ENCODE peak calls at places on chromosomes 2 and 18, in seven cellular contexts. I, S, R, V, O, Y and D are unnamed samples.

GRCh38 chr2:170214309-170214902 is 36.5 kb downstream of the MYO3B start:
- DNase-seq in I (no peak), S (peak), R (no peak), V (no peak), O (peak), Y (no peak), D (no peak)

GRCh38 chr2:9423922-9424272 is 443 bp downstream of the CPSF3 start:
- DNase-seq in I (no peak), S (no peak), R (peak), V (peak), O (no peak), Y (peak), D (no peak)

GRCh38 chr2:235445116-235445515 is 48.7 kb upstream of the AGAP1 start:
- DNase-seq in I (no peak), S (no peak), R (no peak), V (no peak), O (no peak), Y (no peak), D (no peak)

GRCh38 chr2:44560352-44560751 is 198.6 kb downstream of the CAMKMT start:
- DNase-seq in I (no peak), S (no peak), R (no peak), V (peak), O (no peak), Y (no peak), D (no peak)

GRCh38 chr2:208040199-208041171 is 15.2 kb upstream of the PLEKHM3 start:
- DNase-seq in I (peak), S (no peak), R (peak), V (peak), O (no peak), Y (peak), D (peak)

GRCh38 chr18:3453540-3454364 is 3.8 kb downstream of the TGIF1 start:
- DNase-seq in I (no peak), S (no peak), R (no peak), V (peak), O (no peak), Y (peak), D (no peak)

GRCh38 chr18:43590182-43590903 is 313.1 kb upstream of the SYT4 start:
- DNase-seq in I (no peak), S (no peak), R (no peak), V (no peak), O (no peak), Y (no peak), D (no peak)

GRCh38 chr2:3461781-3462492 is 57.4 kb downstream of the ADI1 start:
- DNase-seq in I (peak), S (no peak), R (peak), V (peak), O (peak), Y (peak), D (peak)

GRCh38 chr2:61451178-61451577 is 19.7 kb downstream of the USP34 start:
- DNase-seq in I (no peak), S (no peak), R (no peak), V (no peak), O (no peak), Y (no peak), D (no peak)

GRCh38 chr2:234980476-234981187 is 28.8 kb downstream of the SH3BP4 start:
- DNase-seq in I (no peak), S (no peak), R (no peak), V (no peak), O (no peak), Y (peak), D (no peak)

GRCh38 chr2:63040586-63040985 is 10.0 kb upstream of the OTX1 start:
- DNase-seq in I (no peak), S (no peak), R (no peak), V (peak), O (no peak), Y (no peak), D (no peak)

GRCh38 chr2:48668992-48669391 is 51.3 kb downstream of the GTF2A1L start:
- DNase-seq in I (no peak), S (no peak), R (no peak), V (no peak), O (no peak), Y (no peak), D (no peak)

GRCh38 chr2:74493546-74493945 is 5.9 kb downstream of the LBX2 start:
- DNase-seq in I (no peak), S (no peak), R (no peak), V (no peak), O (no peak), Y (no peak), D (no peak)
- TF ChIP-seq JUND in I (no peak), S (no peak), R (no peak), V (no peak), O (no peak), Y (no peak), D (no peak)

GRCh38 chr2:42359894-42360483 is 1.0 kb downstream of the COX7A2L start:
- DNase-seq in I (no peak), S (no peak), R (no peak), V (peak), O (no peak), Y (no peak), D (no peak)
- TF ChIP-seq JUND in I (no peak), S (no peak), R (no peak), V (peak), O (no peak), Y (no peak), D (no peak)

GRCh38 chr2:47629501-47630460 is 153.2 kb upstream of the MSH6 start:
- DNase-seq in I (no peak), S (no peak), R (no peak), V (no peak), O (no peak), Y (no peak), D (no peak)

GRCh38 chr2:47632754-47633153 is 150.2 kb upstream of the MSH6 start:
- DNase-seq in I (no peak), S (no peak), R (no peak), V (no peak), O (no peak), Y (no peak), D (no peak)

GRCh38 chr2:47626664-47627063 is 156.3 kb upstream of the MSH6 start:
- DNase-seq in I (no peak), S (no peak), R (no peak), V (no peak), O (no peak), Y (no peak), D (no peak)

GRCh38 chr2:47631840-47632398 is 151.0 kb upstream of the MSH6 start:
- DNase-seq in I (peak), S (no peak), R (no peak), V (no peak), O (no peak), Y (no peak), D (peak)

GRCh38 chr2:47631306-47631705 is 151.6 kb upstream of the MSH6 start:
- DNase-seq in I (no peak), S (no peak), R (no peak), V (no peak), O (no peak), Y (no peak), D (no peak)
- TF ChIP-seq JUND in I (no peak), S (no peak), R (no peak), V (no peak), O (no peak), Y (no peak), D (no peak)

GRCh38 chr2:31729442-31730092 is 148.8 kb upstream of the SRD5A2 start:
- DNase-seq in I (peak), S (no peak), R (peak), V (peak), O (peak), Y (peak), D (no peak)
- TF ChIP-seq JUND in I (no peak), S (no peak), R (no peak), V (no peak), O (no peak), Y (no peak), D (no peak)